ENCODE peak calls at places on chromosomes 6 and 20, in seven cellular contexts. P is GM12865; A is hepatocyte; L is neuronal stem cell; Y is fibroblast of pulmonary artery; U is naive thymus-derived CD4-positive, alpha-beta T cell; N is OCI-LY7. W is an unnamed sample.

GRCh38 chr6:1904898-1905297 is 295.2 kb downstream of the FOXC1 start:
- DNase-seq in P (no peak), A (no peak), L (no peak), Y (no peak), U (no peak), N (no peak), W (no peak)

GRCh38 chr6:130424704-130425103 is 58.9 kb downstream of the TMEM200A start:
- DNase-seq in P (no peak), A (no peak), L (no peak), Y (no peak), U (no peak), N (no peak), W (no peak)

GRCh38 chr6:120681204-120681603 is 653.1 kb downstream of the TBC1D32 start:
- DNase-seq in P (no peak), A (no peak), L (no peak), Y (no peak), U (no peak), N (no peak), W (no peak)

GRCh38 chr6:30646450-30647038 is 389 bp upstream of the C6orf136 start:
- DNase-seq in P (no peak), A (peak; percentile 35), L (no peak), Y (peak; percentile 94), U (no peak), N (no peak), W (no peak)

GRCh38 chr6:139349464-139350020 is 24.9 kb downstream of the CITED2 start:
- DNase-seq in P (no peak), A (no peak), L (no peak), Y (no peak), U (no peak), N (no peak), W (no peak)

GRCh38 chr20:46894971-46895905 is 595 bp downstream of the EYA2 start:
- DNase-seq in P (peak; percentile 41), A (peak; percentile 17), L (peak; percentile 38), Y (no peak), U (no peak), N (no peak), W (peak; percentile 65)

GRCh38 chr6:126628125-126628524 is 288.2 kb downstream of the CENPW start:
- DNase-seq in P (peak; percentile 23), A (no peak), L (no peak), Y (no peak), U (no peak), N (peak; percentile 4), W (no peak)

GRCh38 chr20:38725959-38726848 is 1.9 kb downstream of the SLC32A1 start:
- DNase-seq in P (peak; percentile 44), A (peak; percentile 48), L (peak; percentile 84), Y (peak; percentile 39), U (no peak), N (no peak), W (peak; percentile 66)

GRCh38 chr6:1787894-1788293 is 178.2 kb downstream of the FOXC1 start:
- DNase-seq in P (no peak), A (no peak), L (no peak), Y (peak; percentile 82), U (no peak), N (no peak), W (peak; percentile 76)

GRCh38 chr6:34576286-34576955 is 20.3 kb upstream of the SPDEF start:
- DNase-seq in P (no peak), A (no peak), L (no peak), Y (no peak), U (no peak), N (no peak), W (no peak)

GRCh38 chr6:137910424-137910834 is 43.4 kb downstream of the TNFAIP3 start:
- DNase-seq in P (no peak), A (no peak), L (no peak), Y (no peak), U (no peak), N (no peak), W (no peak)

GRCh38 chr6:39426057-39426592 is 103.6 kb upstream of the KCNK16 start:
- DNase-seq in P (no peak), A (no peak), L (no peak), Y (peak; percentile 95), U (no peak), N (no peak), W (peak; percentile 54)

GRCh38 chr6:46772754-46773153 is 20.4 kb upstream of the MEP1A start:
- DNase-seq in P (peak; percentile 6), A (no peak), L (no peak), Y (no peak), U (no peak), N (no peak), W (no peak)

GRCh38 chr6:170284866-170285469 is 5.9 kb downstream of the DLL1 start:
- DNase-seq in P (no peak), A (no peak), L (no peak), Y (no peak), U (no peak), N (no peak), W (no peak)

GRCh38 chr20:31811796-31812728 is 7.1 kb upstream of the MYLK2 start:
- DNase-seq in P (no peak), A (no peak), L (no peak), Y (peak; percentile 84), U (no peak), N (no peak), W (peak; percentile 62)

DNA sequence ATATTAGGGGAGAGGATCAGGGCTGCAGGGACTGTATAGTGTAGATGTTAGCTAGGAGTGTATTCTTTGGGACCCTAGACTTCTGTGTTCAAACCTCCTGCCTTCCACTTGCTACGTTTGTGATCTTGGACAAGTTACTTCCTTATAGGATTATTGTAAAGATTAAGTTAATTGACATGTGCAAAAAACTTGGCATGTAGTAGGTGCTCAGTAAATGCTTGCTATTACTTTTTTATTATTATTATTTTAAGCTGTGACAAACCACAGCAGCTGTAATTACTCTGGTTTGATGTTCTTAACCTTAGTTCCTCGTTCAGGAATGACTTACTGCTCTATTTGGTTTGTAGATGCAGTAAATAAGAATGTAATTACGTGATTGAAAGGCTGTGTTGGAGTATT is 3.2 kb downstream of the ARFGEF2 start:
- DNase-seq in P (no peak), A (no peak), L (no peak), Y (no peak), U (no peak), N (no peak), W (no peak)
- H3K4me3 ChIP-seq in P (peak overlapping the region; percentile 71), A (no peak overlapping the region), L (no peak overlapping the region), Y (no peak overlapping the region), U (no peak overlapping the region), N (peak overlapping the region; percentile 91), W (no peak overlapping the region)

GRCh38 chr6:44219815-44220784 is 3.3 kb upstream of the SLC29A1 start:
- DNase-seq in P (no peak), A (no peak), L (no peak), Y (no peak), U (no peak), N (no peak), W (no peak)
- H3K4me3 ChIP-seq in P (peak overlapping the region; percentile 73), A (no peak overlapping the region), L (peak overlapping the region; percentile 71), Y (peak overlapping the region; percentile 44), U (no peak overlapping the region), N (peak overlapping the region; percentile 61), W (no peak overlapping the region)

GRCh38 chr6:142633317-142633716 is 311.7 kb downstream of the HIVEP2 start:
- DNase-seq in P (no peak), A (no peak), L (no peak), Y (no peak), U (no peak), N (no peak), W (no peak)
- H3K4me3 ChIP-seq in P (no peak overlapping the region), A (no peak overlapping the region), L (no peak overlapping the region), Y (no peak overlapping the region), U (no peak overlapping the region), N (no peak overlapping the region), W (no peak overlapping the region)

DNA sequence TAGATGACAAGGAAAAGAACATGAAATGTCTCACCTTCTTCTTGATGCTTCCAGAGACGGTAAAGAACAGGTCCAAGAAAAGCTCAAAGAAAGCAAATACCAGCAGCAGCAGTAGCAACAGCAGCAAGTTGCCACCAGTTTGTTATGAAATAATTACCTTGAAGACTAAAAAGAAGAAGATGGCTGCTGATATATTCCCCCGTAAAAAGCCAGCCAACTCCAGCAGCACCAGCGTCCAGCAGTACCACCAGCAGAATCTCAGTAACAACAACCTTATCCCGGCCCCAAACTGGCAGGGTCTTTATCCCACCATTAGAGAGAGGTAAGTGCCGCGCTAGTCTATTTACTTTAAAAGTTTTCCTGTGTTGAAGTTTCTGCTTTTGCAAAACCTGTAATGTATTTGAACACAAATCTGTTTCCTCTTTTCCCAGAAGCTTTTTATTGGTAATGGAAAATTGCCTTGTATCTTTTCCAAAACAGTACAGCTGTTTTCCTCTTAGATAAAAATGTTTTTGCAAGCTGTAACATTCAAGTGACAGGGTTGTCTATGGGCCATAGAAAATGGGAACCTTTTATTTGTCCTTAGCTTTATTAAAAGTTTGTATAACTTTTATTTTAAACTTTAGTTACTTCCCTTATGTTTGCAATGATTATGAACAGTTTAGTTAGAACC is 723 bp downstream of the BTBD3 start:
- DNase-seq in P (no peak), A (no peak), L (no peak), Y (peak; percentile 24), U (no peak), N (no peak), W (no peak)
- H3K4me3 ChIP-seq in P (no peak overlapping the region), A (peak overlapping the region; percentile 4), L (no peak overlapping the region), Y (peak overlapping the region; percentile 47), U (no peak overlapping the region), N (no peak overlapping the region), W (no peak overlapping the region)

DNA sequence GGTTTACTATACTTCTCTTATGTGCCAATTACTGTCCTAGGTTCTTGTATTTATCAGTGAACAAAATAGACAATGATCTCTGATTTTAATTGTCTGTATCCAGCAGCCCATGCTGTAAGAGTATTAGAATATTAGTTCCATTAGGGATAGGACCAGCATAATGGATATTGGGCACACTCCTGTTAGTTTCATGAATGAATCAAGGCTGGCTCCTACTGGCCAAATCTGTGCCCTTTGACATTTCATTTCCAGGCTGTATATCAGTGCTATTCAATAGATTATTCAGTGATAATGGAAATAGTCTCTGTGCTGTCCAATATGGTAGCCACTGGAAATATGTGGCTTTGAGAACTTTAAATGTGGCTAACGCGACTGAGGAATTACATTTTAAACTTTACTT is 1007.9 kb upstream of the FLRT3 start:
- DNase-seq in P (no peak), A (no peak), L (no peak), Y (no peak), U (no peak), N (no peak), W (no peak)
- H3K4me3 ChIP-seq in P (no peak overlapping the region), A (no peak overlapping the region), L (no peak overlapping the region), Y (no peak overlapping the region), U (no peak overlapping the region), N (no peak overlapping the region), W (no peak overlapping the region)

GRCh38 chr20:20666359-20666758 is 46.1 kb downstream of the RALGAPA2 start:
- DNase-seq in P (no peak), A (no peak), L (no peak), Y (no peak), U (no peak), N (no peak), W (no peak)
- H3K4me3 ChIP-seq in P (no peak overlapping the region), A (no peak overlapping the region), L (no peak overlapping the region), Y (no peak overlapping the region), U (no peak overlapping the region), N (no peak overlapping the region), W (no peak overlapping the region)